ENCODE peak calls at places on chromosomes 12 and 14, in nine cellular contexts. Q is A673; K is choroid plexus epithelial cell; P is activated T-helper 9 cell treated with anti-CD3 and anti-CD28 coated beads, Interleukin-2, amount 50 U/mL, for 16 hours; E is hypothalamus; Z is lower leg skin; H is activated T-helper 1 cell treated with Interleukin-2 at 50 U/mL for 16 hours; W is PC-3; G is stimulated activated CD8-positive, alpha-beta memory T cell treated with anti-CD3 and anti-CD28 coated beads, Interleukin-4, amount 100 ng/mL, for 1 hour. S is an unnamed sample.

GRCh38 chr14:22097072-22097471 is 423.5 kb upstream of the OR4E1 start:
- DNase-seq in Z (no peak), E (no peak), H (no peak), Q (no peak), K (no peak), W (no peak), P (no peak), G (no peak), S (no peak)

GRCh38 chr12:108609535-108610335 is 11.9 kb upstream of the TMEM119 start:
- DNase-seq in E (no peak), G (no peak), K (peak; percentile 88), Z (peak; percentile 79), W (no peak), H (no peak), Q (peak; percentile 44), P (no peak), S (no peak)

GRCh38 chr12:132578118-132578517 is 32.3 kb downstream of the LRCOL1 start:
- DNase-seq in W (no peak), Z (no peak), G (no peak), E (no peak), P (no peak), Q (no peak), H (no peak), K (no peak), S (no peak)

GRCh38 chr14:69261761-69262331 is 1.9 kb downstream of the GALNT16 start:
- DNase-seq in W (no peak), Z (no peak), G (no peak), H (no peak), Q (no peak), K (no peak), E (no peak), P (no peak), S (peak; percentile 43)

GRCh38 chr12:55760663-55761062 is 17.7 kb downstream of the GDF11 start:
- DNase-seq in W (no peak), E (no peak), H (no peak), G (no peak), K (no peak), Q (no peak), Z (no peak), P (no peak), S (no peak)

GRCh38 chr14:24806061-24806678 is 172.2 kb upstream of the GZMB start:
- DNase-seq in Q (peak; percentile 66), K (peak; percentile 75), W (peak; percentile 70), G (no peak), H (no peak), E (peak; percentile 23), Z (peak; percentile 52), P (no peak), S (peak; percentile 61)

GRCh38 chr12:121577443-121578180 is 3.2 kb downstream of the KDM2B start:
- DNase-seq in P (no peak), Z (no peak), H (no peak), K (no peak), E (no peak), W (no peak), Q (peak; percentile 33), G (no peak), S (no peak)

GRCh38 chr12:115569694-115570093 is 707.8 kb downstream of the MED13L start:
- DNase-seq in Z (no peak), K (peak; percentile 9), Q (no peak), H (no peak), W (no peak), E (no peak), G (no peak), P (no peak), S (peak; percentile 76)

GRCh38 chr14:21965042-21965441 is 291.4 kb upstream of the OR4E1 start:
- DNase-seq in K (no peak), P (peak; percentile 30), Z (no peak), W (no peak), G (no peak), E (no peak), Q (no peak), H (no peak), S (no peak)

GRCh38 chr14:105076296-105076804 is 11.1 kb upstream of the GPR132 start:
- DNase-seq in Z (no peak), Q (no peak), W (no peak), E (no peak), P (no peak), G (no peak), K (no peak), H (no peak), S (no peak)

GRCh38 chr14:55107766-55108554 is 21.1 kb upstream of the LGALS3 start:
- DNase-seq in Z (peak; percentile 91), Q (peak; percentile 95), G (no peak), W (peak; percentile 92), P (peak; percentile 43), E (peak; percentile 18), H (no peak), K (peak; percentile 99), S (peak; percentile 43)

GRCh38 chr12:115140981-115141380 is 457.0 kb upstream of the TBX3 start:
- DNase-seq in K (no peak), E (no peak), G (no peak), P (no peak), Z (no peak), H (no peak), W (no peak), Q (no peak), S (no peak)

GRCh38 chr14:61642246-61642982 is 52.9 kb upstream of the HIF1A start:
- DNase-seq in G (no peak), P (no peak), Z (no peak), W (peak; percentile 70), K (peak; percentile 61), Q (no peak), H (no peak), E (no peak), S (no peak)

GRCh38 chr12:46585854-46586621 is 213.5 kb upstream of the SLC38A2 start:
- DNase-seq in E (no peak), H (peak; percentile 35), Q (peak; percentile 52), W (peak; percentile 93), K (peak; percentile 91), P (no peak), G (no peak), Z (no peak), S (peak; percentile 35)

GRCh38 chr12:112496493-112496892 is 77.7 kb downstream of the PTPN11 start:
- DNase-seq in E (no peak), Q (no peak), P (no peak), Z (no peak), W (no peak), K (no peak), H (no peak), G (no peak), S (no peak)

GRCh38 chr12:32107376-32108267 is 975 bp downstream of the BICD1 start:
- DNase-seq in W (peak; percentile 61), Z (no peak), G (no peak), K (peak; percentile 66), P (peak; percentile 14), H (no peak), E (peak; percentile 51), Q (peak; percentile 42), S (peak; percentile 19)